ENCODE peak calls at places on chromosome 11, in four cellular contexts. P, I, L and A are unnamed samples.

GRCh38 chr11:119700536-119701346 is 28.3 kb downstream of the NECTIN1 start:
- DNase-seq in I (no peak), L (no peak), P (no peak), A (no peak)

GRCh38 chr11:69983571-69983877 is 94.6 kb upstream of the ANO1 start:
- DNase-seq in P (no peak), I (no peak), L (no peak), A (no peak)

GRCh38 chr11:3613998-3614741 is 27.6 kb downstream of the ART5 start:
- DNase-seq in L (no peak), I (no peak), P (no peak), A (no peak)

GRCh38 chr11:32118025-32118974 is 27.4 kb downstream of the RCN1 start:
- DNase-seq in P (no peak), L (no peak), I (no peak), A (no peak)

GRCh38 chr11:125140251-125140650 is 24.3 kb upstream of the PKNOX2 start:
- DNase-seq in L (no peak), I (no peak), P (no peak), A (no peak)

GRCh38 chr11:70467196-70468085 is 69.1 kb downstream of the CTTN start:
- DNase-seq in P (no peak), I (no peak), L (peak), A (no peak)

GRCh38 chr11:106697058-106697457 is 321.2 kb downstream of the GUCY1A2 start:
- DNase-seq in L (no peak), P (no peak), I (no peak), A (no peak)

GRCh38 chr11:61337706-61338268 is 4.8 kb downstream of the TKFC start:
- DNase-seq in I (no peak), P (no peak), L (no peak), A (no peak)

GRCh38 chr11:103326070-103326794 is 217.0 kb downstream of the DYNC2H1 start:
- DNase-seq in L (peak), I (peak), P (peak), A (peak)

GRCh38 chr11:6219359-6219758 is 14.0 kb downstream of the C11orf42 start:
- DNase-seq in L (no peak), I (no peak), P (no peak), A (no peak)

GRCh38 chr11:108944486-108945178 is 279.8 kb downstream of the DDX10 start:
- DNase-seq in I (no peak), L (no peak), P (no peak), A (peak)

GRCh38 chr11:61055776-61056175 is 46.5 kb upstream of the CD5 start:
- DNase-seq in L (no peak), P (no peak), I (no peak), A (no peak)

GRCh38 chr11:68297494-68297811 is 14.9 kb upstream of the LRP5 start:
- DNase-seq in I (no peak), P (no peak), L (no peak), A (no peak)
- H3K4me3 ChIP-seq in I (no peak), P (no peak), L (no peak), A (no peak)

GRCh38 chr11:123187670-123188507 is 7.2 kb downstream of the CLMP start:
- DNase-seq in I (no peak), L (no peak), P (no peak), A (no peak)
- H3K4me3 ChIP-seq in I (no peak), L (no peak), P (no peak), A (no peak)

GRCh38 chr11:68270334-68271022 is 1.3 kb downstream of the C11orf24 start:
- DNase-seq in I (no peak), P (no peak), L (no peak), A (no peak)
- H3K4me3 ChIP-seq in I (peak), P (peak), L (peak), A (peak)

GRCh38 chr11:8685306-8685705 is 2.7 kb downstream of the RPL27A start:
- DNase-seq in P (no peak), I (no peak), L (no peak), A (no peak)
- H3K4me3 ChIP-seq in P (no peak), I (no peak), L (peak), A (no peak)